ENCODE peak calls at places on chromosome 19, in nine cellular contexts. F is K562, S is HCT116, W is A549, K is endothelial cell of umbilical vein, D is SK-N-SH, O is HepG2, M is H1, Z is GM12878. Q is an unnamed sample.

GRCh38 chr19:57850553-57851017 is 926 bp downstream of the ZNF587 start:
- DNase-seq in F (peak), S (no peak), W (peak), K (peak), D (peak), O (peak), M (no peak), Z (no peak), Q (no peak)

GRCh38 chr19:12647490-12648071 is 19.0 kb downstream of the MAN2B1 start:
- DNase-seq in F (peak), S (no peak), W (no peak), K (peak), D (peak), O (no peak), M (peak), Z (no peak), Q (peak)

GRCh38 chr19:12970070-12970820 is 869 bp downstream of the DAND5 start:
- DNase-seq in F (no peak), S (no peak), W (no peak), K (no peak), D (peak), O (no peak), M (no peak), Z (no peak), Q (no peak)

GRCh38 chr19:30640266-30640965 is 268.2 kb downstream of the ZNF536 start:
- DNase-seq in F (no peak), S (no peak), W (no peak), K (no peak), D (no peak), O (no peak), M (no peak), Z (no peak), Q (no peak)

GRCh38 chr19:409006-409514 is at the start of gene C2CD4C:
- DNase-seq in F (peak), S (no peak), W (no peak), K (no peak), D (peak), O (no peak), M (no peak), Z (no peak), Q (peak)

GRCh38 chr19:54893406-54893805 is 12.5 kb upstream of the NCR1 start:
- DNase-seq in F (no peak), S (no peak), W (no peak), K (no peak), D (no peak), O (no peak), M (peak), Z (no peak), Q (no peak)

GRCh38 chr19:45800009-45800553 is 7.4 kb upstream of the DMWD start:
- DNase-seq in F (no peak), S (no peak), W (no peak), K (no peak), D (no peak), O (no peak), M (no peak), Z (no peak), Q (peak)

GRCh38 chr19:899363-900301 is 6.3 kb downstream of the RNU6-9 start:
- DNase-seq in F (no peak), S (no peak), W (no peak), K (no peak), D (no peak), O (no peak), M (no peak), Z (no peak), Q (no peak)

GRCh38 chr19:17993076-17993813 is 14.7 kb upstream of the ARRDC2 start:
- DNase-seq in F (no peak), S (no peak), W (no peak), K (no peak), D (no peak), O (no peak), M (no peak), Z (no peak), Q (no peak)

GRCh38 chr19:2507109-2507508 is 31.2 kb downstream of the GADD45B start:
- DNase-seq in F (no peak), S (peak), W (peak), K (peak), D (no peak), O (peak), M (no peak), Z (no peak), Q (peak)

GRCh38 chr19:677201-677600 is 1.0 kb downstream of the FSTL3 start:
- DNase-seq in F (no peak), S (no peak), W (peak), K (peak), D (peak), O (peak), M (no peak), Z (no peak), Q (no peak)

GRCh38 chr19:18639706-18640105 is 2.9 kb downstream of the KLHL26 start:
- DNase-seq in F (no peak), S (no peak), W (no peak), K (no peak), D (no peak), O (no peak), M (no peak), Z (no peak), Q (no peak)

GRCh38 chr19:11530432-11530831 is 1.5 kb upstream of the ECSIT start:
- DNase-seq in F (peak), S (peak), W (peak), K (peak), D (peak), O (peak), M (peak), Z (no peak), Q (peak)

GRCh38 chr19:2443116-2443784 is 13.5 kb downstream of the LMNB2 start:
- DNase-seq in F (no peak), S (no peak), W (no peak), K (no peak), D (no peak), O (no peak), M (no peak), Z (no peak), Q (no peak)

GRCh38 chr19:1001538-1002166 is 1.4 kb downstream of the GRIN3B start:
- DNase-seq in F (peak), S (no peak), W (no peak), K (peak), D (peak), O (no peak), M (no peak), Z (no peak), Q (peak)

GRCh38 chr19:15869109-15869555 is 28.7 kb downstream of the CYP4F2 start:
- DNase-seq in F (peak), S (peak), W (peak), K (peak), D (peak), O (peak), M (no peak), Z (no peak), Q (peak)

GRCh38 chr19:13103961-13104847 is 1.5 kb upstream of the LYL1 start:
- DNase-seq in F (peak), S (no peak), W (peak), K (peak), D (peak), O (no peak), M (no peak), Z (no peak), Q (peak)

GRCh38 chr19:32570081-32570785 is 10.8 kb upstream of the PDCD5 start:
- DNase-seq in F (peak), S (peak), W (peak), K (peak), D (peak), O (peak), M (no peak), Z (no peak), Q (peak)

GRCh38 chr19:54179921-54180452 is 7.0 kb upstream of the TMC4 start:
- DNase-seq in F (peak), S (no peak), W (no peak), K (peak), D (peak), O (peak), M (peak), Z (no peak), Q (no peak)

GRCh38 chr19:46783670-46784069 is 4.7 kb downstream of the SLC1A5 start:
- DNase-seq in F (peak), S (no peak), W (no peak), K (no peak), D (no peak), O (no peak), M (no peak), Z (no peak), Q (no peak)

GRCh38 chr19:16435999-16436650 is 35.6 kb downstream of the EPS15L1 start:
- DNase-seq in F (peak), S (no peak), W (no peak), K (peak), D (no peak), O (no peak), M (no peak), Z (no peak), Q (no peak)

GRCh38 chr19:13241321-13242104 is 91.3 kb downstream of the IER2 start:
- DNase-seq in F (no peak), S (no peak), W (no peak), K (no peak), D (no peak), O (no peak), M (no peak), Z (no peak), Q (peak)

GRCh38 chr19:36086326-36086725 is 24.6 kb upstream of the OVOL3 start:
- DNase-seq in F (no peak), S (no peak), W (no peak), K (no peak), D (no peak), O (no peak), M (no peak), Z (no peak), Q (no peak)

GRCh38 chr19:51602189-51602854 is 27.9 kb downstream of the SIGLEC5 start:
- DNase-seq in F (no peak), S (no peak), W (no peak), K (no peak), D (no peak), O (no peak), M (no peak), Z (no peak), Q (peak)
- H3K4me3 ChIP-seq in F (no peak), S (no peak), W (no peak), K (no peak), D (no peak), O (no peak), M (no peak), Z (peak), Q (no peak)

DNA sequence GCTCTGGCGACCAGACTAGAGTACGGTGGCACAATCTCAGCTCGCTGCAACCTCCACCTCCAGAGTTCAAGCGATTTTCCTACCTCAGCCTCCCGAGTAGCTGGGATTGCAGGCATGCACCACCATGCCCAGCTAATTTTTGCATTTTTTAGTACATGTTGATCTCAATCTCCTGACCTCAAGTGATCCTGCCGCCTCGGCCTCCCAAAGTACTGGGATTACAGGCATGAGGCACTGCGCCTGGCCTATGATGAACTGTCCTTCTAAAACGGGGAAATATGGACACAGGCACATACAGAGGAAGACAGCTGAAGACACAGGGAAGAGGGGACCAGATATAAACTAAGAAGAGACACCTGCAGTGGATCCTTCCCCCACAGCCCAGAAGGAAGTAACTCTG is 12.7 kb downstream of the CLEC4M start:
- DNase-seq in F (no peak), S (no peak), W (no peak), K (no peak), D (no peak), O (no peak), M (no peak), Z (no peak), Q (no peak)
- TF ChIP-seq MAX in F (no peak), S (no peak), W (no peak), K (no peak), D (no peak), O (no peak), M (no peak), Z (no peak), Q (no peak)

DNA sequence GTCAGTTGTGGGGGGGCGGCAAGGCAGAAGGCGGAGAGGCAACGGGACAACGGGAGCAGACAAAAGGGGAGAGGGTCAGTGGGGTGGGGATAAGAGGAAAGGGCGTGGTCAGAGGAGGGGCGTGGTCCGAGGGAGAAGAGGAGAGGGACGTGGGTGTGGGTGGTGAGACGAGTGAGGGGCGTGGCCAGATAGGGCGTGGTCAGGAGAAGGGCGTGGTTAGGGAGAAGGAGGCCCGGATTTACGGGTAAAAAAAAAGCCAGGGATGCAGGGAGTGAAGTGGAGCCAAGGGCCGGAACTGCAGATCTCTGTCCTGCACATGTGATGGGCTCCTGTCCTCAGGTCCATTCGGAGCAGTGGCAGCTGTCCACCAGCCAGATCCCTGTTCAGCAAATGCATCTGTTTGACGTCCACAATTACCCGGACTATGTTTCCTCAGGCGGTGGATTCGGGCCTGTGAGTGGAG is 21.5 kb downstream of the CPT1C start:
- DNase-seq in F (peak), S (peak), W (peak), K (no peak), D (peak), O (peak), M (peak), Z (no peak), Q (peak)
- H3K4me3 ChIP-seq in F (peak), S (peak), W (peak), K (no peak), D (no peak), O (no peak), M (no peak), Z (no peak), Q (no peak)

GRCh38 chr19:44401108-44401786 is at the start of gene ZNF285:
- DNase-seq in F (peak), S (no peak), W (peak), K (peak), D (peak), O (peak), M (peak), Z (peak), Q (no peak)
- TF ChIP-seq MAX in F (no peak), S (no peak), W (peak), K (peak), D (peak), O (peak), M (no peak), Z (no peak), Q (no peak)

DNA sequence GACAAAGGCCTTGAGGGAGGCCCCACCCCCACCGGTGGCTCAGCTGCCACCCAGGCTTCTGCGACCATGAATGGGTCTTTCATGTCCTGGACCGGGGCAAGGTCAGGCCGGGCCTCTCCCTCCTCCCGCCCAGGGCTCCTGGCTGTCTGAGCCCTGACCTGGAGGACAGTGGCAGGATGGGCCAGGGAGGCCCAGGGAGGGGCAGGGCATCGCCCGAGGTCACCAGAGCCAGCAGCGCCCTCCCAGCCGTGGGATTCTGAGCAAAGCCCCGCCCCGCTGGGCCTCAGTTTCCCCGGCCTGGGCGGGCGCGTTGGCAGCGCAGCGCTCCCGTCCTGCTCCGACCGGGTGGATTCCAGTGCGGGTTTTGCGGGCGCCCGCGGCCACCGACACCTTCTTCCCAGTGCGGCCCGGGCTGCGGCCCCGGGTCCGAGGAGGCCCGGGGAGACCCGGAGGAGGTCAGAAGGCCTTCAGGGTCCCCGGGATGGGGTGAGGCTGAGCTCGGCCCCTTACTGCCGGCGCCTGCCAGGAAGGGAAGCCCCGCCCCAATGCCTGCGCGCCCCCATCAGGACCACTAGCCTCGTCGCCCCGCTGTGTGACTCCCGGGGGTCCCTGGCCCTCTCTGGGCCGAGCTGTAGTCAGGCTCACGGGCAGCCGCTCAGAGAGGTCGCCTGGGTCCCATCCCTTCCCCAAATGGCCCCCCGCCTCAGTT is 24.6 kb upstream of the SEMA6B start:
- DNase-seq in F (peak), S (no peak), W (no peak), K (peak), D (peak), O (peak), M (no peak), Z (no peak), Q (peak)
- H3K4me3 ChIP-seq in F (peak), S (peak), W (peak), K (peak), D (peak), O (peak), M (peak), Z (no peak), Q (no peak)

GRCh38 chr19:39199025-39199424 is 2.3 kb downstream of the NCCRP1 start:
- DNase-seq in F (peak), S (no peak), W (no peak), K (peak), D (peak), O (peak), M (no peak), Z (no peak), Q (no peak)
- TF ChIP-seq MAX in F (no peak), S (no peak), W (no peak), K (no peak), D (no peak), O (no peak), M (no peak), Z (no peak), Q (no peak)

DNA sequence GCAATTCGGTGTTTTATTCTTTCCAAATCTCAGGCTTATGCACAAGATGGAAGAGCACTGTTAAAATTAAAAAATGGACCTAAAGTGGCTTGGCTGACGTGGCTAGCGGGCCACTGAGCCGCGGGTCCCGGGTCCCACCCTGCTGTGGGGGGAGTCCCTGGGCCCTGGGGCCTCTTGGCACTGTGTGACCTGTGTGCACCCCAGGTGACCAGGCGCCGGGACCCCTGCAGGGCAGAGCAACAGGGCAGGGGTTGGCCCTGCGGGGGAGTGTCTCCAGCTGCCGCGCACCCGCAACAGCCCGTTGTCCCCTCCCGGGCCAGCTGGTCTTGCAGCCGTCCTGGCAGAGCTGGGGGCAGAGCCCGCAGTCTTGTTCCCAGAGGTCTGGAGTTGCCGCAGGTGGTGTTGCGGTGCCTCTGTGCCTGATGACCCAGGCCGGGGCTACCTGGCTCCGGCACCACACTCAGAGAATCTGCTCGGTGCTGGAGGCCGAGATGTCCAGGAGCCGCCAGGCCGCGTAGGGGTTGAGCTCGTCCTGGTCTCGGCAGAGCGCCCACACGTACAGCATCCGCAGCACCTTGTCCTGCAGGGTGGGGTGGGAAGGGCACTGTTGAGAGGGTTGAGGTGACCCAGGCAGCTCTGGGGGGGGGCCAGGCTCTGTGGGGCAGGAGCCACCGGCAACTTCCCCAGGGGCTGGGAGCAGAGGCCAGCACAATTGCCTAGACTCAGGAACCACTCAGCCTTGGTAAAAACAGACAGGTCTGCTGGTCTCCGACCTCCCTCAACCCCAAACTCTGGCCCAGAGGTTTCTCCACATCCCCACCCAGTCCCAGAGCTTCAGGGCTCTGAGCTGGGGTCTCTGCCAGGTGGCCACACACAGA is 1.0 kb upstream of the CTXN1 start:
- DNase-seq in F (no peak), S (no peak), W (no peak), K (no peak), D (peak), O (no peak), M (no peak), Z (no peak), Q (peak)
- H3K4me3 ChIP-seq in F (no peak), S (no peak), W (no peak), K (no peak), D (no peak), O (no peak), M (no peak), Z (no peak), Q (no peak)

GRCh38 chr19:52722062-52723005 is 12.5 kb downstream of the ZNF611 start:
- DNase-seq in F (no peak), S (no peak), W (no peak), K (peak), D (no peak), O (no peak), M (no peak), Z (no peak), Q (no peak)
- TF ChIP-seq MAX in F (no peak), S (no peak), W (no peak), K (no peak), D (no peak), O (no peak), M (no peak), Z (no peak), Q (no peak)